ENCODE peak calls at places on chromosome 12, in four cellular contexts. C is AG04450, Q is suprapubic skin, N is foreskin fibroblast. G is an unnamed sample.

GRCh38 chr12:100724071-100724470 is 70.5 kb upstream of the ANO4 start:
- DNase-seq in C (no peak), Q (no peak), N (no peak), G (no peak)

GRCh38 chr12:27616356-27617150 is 79.7 kb upstream of the REP15 start:
- DNase-seq in C (no peak), Q (no peak), N (peak; percentile 43), G (no peak)

GRCh38 chr12:1918875-1919236 is 404 bp upstream of the CACNA2D4 start:
- DNase-seq in C (no peak), Q (no peak), N (no peak), G (no peak)

GRCh38 chr12:34390846-34391700 is 368.8 kb downstream of the ALG10 start:
- DNase-seq in C (no peak), Q (peak; percentile 36), N (no peak), G (peak; percentile 6)

GRCh38 chr12:14803830-14804160 is 325 bp downstream of the C12orf60 start:
- DNase-seq in C (no peak), Q (no peak), N (no peak), G (no peak)

GRCh38 chr12:54175130-54175963 is 13.4 kb downstream of the SMUG1 start:
- DNase-seq in C (no peak), Q (no peak), N (no peak), G (no peak)

GRCh38 chr12:42704340-42704739 is 114.8 kb upstream of the PRICKLE1 start:
- DNase-seq in C (no peak), Q (no peak), N (no peak), G (no peak)

GRCh38 chr12:3832738-3833137 is 40.5 kb downstream of the PARP11 start:
- DNase-seq in C (no peak), Q (no peak), N (no peak), G (no peak)

GRCh38 chr12:101829639-101830390 is 944 bp downstream of the GNPTAB start:
- DNase-seq in C (no peak), Q (no peak), N (no peak), G (no peak)

GRCh38 chr12:51424662-51425539 is at the start of gene SLC4A8:
- DNase-seq in C (peak; percentile 66), Q (peak; percentile 71), N (peak; percentile 84), G (peak; percentile 88)

GRCh38 chr12:51419473-51420228 is 5.0 kb upstream of the SLC4A8 start:
- DNase-seq in C (no peak), Q (no peak), N (peak; percentile 13), G (no peak)

GRCh38 chr12:51417826-51418225 is 6.8 kb upstream of the SLC4A8 start:
- DNase-seq in C (no peak), Q (no peak), N (no peak), G (no peak)

GRCh38 chr12:51424094-51424661 is 453 bp upstream of the SLC4A8 start:
- DNase-seq in C (no peak), Q (no peak), N (no peak), G (no peak)

DNA sequence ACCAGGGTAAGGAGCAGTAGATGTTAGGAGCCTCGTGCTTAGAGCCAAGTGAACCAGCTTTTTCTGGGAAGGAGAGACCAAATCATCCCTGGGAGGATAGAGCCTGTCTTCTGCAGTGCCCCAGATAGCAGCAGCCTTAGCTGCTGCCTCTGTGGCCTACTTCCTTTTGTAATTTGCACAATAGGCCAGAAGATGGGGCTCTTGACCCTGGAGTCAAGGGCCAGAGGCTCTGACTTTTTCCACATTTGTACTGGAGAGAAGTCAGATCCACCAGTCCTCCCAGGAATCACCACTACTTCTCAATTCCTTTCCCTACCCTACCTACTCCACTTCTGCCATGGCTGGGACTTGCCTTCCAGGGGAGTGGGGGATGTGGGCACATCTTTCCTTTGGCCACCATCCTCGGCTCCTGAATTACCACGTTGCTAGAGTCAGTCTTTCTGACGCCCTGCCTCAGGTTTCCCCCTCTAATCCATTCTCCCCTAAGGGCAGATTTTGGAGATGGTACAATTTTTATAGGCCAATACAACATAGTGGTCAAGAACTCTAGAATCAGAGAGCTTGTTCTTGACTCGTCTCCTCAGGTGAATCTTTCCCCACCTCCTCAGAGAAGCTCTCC is 3.3 kb upstream of the SLC4A8 start:
- DNase-seq in C (peak; percentile 48), Q (no peak), N (peak; percentile 60), G (no peak)
- TF ChIP-seq CTCF in C (peak; percentile 71), Q (no peak), N (peak; percentile 66), G (peak; percentile 44)

DNA sequence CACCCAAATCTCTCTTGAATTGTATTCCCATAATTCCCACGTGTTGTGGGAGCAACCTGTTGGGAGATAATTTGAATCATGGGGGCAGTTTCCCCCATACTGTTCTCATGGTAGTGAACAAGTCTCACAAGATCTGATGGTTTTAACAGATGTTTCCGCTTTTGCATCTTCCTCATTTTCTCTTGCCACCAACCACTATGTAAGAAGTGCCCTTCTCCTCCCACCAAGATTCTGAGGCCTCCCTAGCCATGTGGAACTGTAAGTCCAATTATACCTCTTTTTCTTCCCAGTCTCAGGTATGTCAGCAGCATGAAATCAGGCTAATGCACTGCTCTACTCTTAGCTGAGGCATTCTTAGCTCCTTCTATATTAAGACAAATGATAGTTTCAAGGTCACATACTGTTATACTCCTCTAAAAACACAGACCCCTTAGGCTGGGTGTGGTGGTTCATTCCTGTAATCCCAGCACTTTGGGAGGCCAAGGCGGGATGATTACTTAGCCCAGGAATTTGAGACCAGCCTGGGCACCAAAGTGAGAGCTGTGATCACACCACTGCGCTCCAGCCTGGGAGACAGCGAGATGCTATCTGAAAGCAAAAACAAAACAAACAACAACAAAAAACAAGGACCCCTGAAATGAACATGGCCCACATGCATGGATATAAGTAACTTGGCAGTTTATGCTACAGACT is 3.6 kb downstream of the SCAF11 start:
- DNase-seq in C (no peak), Q (no peak), N (no peak), G (no peak)
- H3K4me3 ChIP-seq in C (no peak overlapping the region), Q (no peak overlapping the region), N (no peak overlapping the region), G (peak overlapping the region; percentile 87)

GRCh38 chr12:13367973-13368372 is 171.4 kb downstream of the EMP1 start:
- DNase-seq in C (no peak), Q (no peak), N (no peak), G (no peak)

GRCh38 chr12:13359636-13360035 is 163.1 kb downstream of the EMP1 start:
- DNase-seq in C (no peak), Q (no peak), N (no peak), G (no peak)

GRCh38 chr12:13365782-13366366 is 169.3 kb downstream of the EMP1 start:
- DNase-seq in C (no peak), Q (no peak), N (no peak), G (no peak)

GRCh38 chr12:13358391-13358905 is 161.9 kb downstream of the EMP1 start:
- DNase-seq in C (no peak), Q (no peak), N (no peak), G (no peak)

DNA sequence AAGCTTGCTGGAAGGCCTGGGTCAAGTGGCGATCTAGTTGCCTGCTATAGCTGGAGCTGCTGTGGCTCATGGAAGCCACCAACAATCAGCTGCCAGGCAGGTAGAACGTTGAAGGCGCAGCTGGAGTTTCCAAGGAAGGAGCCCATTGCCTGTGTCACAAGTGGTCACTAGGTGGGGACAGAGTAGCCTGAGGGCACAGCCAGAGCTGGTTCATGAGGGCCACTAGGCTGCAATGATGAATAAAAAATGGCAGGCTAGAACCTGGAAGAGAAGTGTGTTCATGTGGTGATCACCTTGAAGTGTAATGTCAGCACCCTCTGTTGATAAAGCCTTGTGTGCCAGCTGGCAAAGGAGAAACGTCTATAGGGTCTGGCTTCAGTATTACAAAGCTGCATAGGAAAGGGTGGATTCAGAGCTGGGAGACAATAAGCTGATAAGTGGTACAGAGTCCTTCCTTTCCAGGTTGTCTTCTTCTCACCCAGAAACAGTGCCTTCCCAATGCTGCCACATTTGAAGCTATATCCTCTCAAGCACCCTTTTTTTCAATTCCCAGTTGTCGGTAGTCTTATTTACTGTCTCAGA is 165.8 kb downstream of the EMP1 start:
- DNase-seq in C (no peak), Q (no peak), N (peak; percentile 15), G (peak; percentile 50)
- TF ChIP-seq CTCF in C (peak; percentile 63), Q (no peak), N (peak; percentile 94), G (peak; percentile 83)

DNA sequence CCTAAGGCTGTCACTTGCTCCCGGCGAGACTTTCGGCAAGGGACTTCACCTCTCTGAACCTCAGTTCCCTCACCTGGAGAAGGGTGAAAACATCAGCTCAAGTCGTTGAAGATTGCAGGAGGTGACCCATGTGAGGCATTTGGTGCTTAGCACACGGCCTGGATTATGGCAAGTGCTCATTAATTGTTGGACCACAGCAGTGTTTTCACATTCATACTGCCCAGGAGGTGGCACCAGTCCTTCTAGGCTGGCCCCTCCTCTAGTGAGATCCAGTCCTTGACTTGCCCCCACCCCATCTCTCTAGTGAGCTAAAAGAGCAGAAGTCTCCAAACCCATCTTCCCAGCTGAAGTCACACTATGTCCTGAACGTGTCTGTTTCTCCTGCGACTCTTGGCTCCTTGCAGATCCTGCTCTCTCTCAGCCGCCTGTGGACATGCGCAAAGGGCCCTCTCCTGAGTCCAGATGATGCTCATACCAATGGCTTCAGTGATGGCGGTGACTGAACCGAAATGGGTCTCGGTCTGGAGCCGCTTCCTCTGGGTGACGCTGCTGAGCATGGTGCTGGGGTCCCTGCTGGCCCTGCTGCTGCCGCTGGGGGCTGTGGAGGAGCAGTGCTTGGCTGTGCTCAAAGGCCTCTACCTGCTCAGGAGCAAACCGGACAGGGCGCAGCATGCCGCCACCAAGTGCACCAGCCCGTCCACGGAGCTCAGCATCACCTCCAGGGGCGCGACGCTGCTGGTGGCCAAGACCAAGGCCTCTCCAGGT is 1.6 kb downstream of the FICD start:
- DNase-seq in C (no peak), Q (no peak), N (no peak), G (no peak)
- H3K4me3 ChIP-seq in C (no peak overlapping the region), Q (no peak overlapping the region), N (no peak overlapping the region), G (no peak overlapping the region)

GRCh38 chr12:127926004-127926403 is 341.0 kb upstream of the TMEM132C start:
- DNase-seq in C (no peak), Q (no peak), N (peak; percentile 4), G (no peak)
- TF ChIP-seq CTCF in C (no peak), Q (no peak), N (peak; percentile 77), G (no peak)

GRCh38 chr12:93126069-93126474 is 197.0 kb upstream of the EEA1 start:
- DNase-seq in C (no peak), Q (no peak), N (no peak), G (no peak)

GRCh38 chr12:93122569-93123091 is 193.5 kb upstream of the EEA1 start:
- DNase-seq in C (no peak), Q (no peak), N (no peak), G (no peak)

GRCh38 chr12:93127107-93127560 is 198.0 kb upstream of the EEA1 start:
- DNase-seq in C (no peak), Q (no peak), N (peak; percentile 49), G (peak; percentile 62)

GRCh38 chr12:93127582-93128331 is 198.7 kb upstream of the EEA1 start:
- DNase-seq in C (peak; percentile 88), Q (no peak), N (peak; percentile 84), G (peak; percentile 75)

GRCh38 chr12:93125126-93125525 is 196.0 kb upstream of the EEA1 start:
- DNase-seq in C (no peak), Q (no peak), N (no peak), G (no peak)
- H3K4me3 ChIP-seq in C (no peak overlapping the region), Q (no peak overlapping the region), N (no peak overlapping the region), G (no peak overlapping the region)